ENCODE peak calls at places on chromosomes 4 and X, in eight cellular contexts. J is stimulated activated CD8-positive, alpha-beta memory T cell treated with anti-CD3 and anti-CD28 coated beads, Interleukin-15, amount 100 ng/mL, for 1 hour; V is stimulated activated CD4-positive, alpha-beta T cell treated with anti-CD3 and anti-CD28 coated beads, Interleukin-1b, Interleukin-23, amount 100 ng/mL, for 4 hours; F is pancreas; X is HFF-Myc; M is dermis microvascular lymphatic vessel endothelial cell; T is Caki2; I is mesothelial cell of epicardium. W is an unnamed sample.
A peak's percentile ranks its signal among the peaks of the same experiment; 100 is the strongest.

GRCh38 chrX:103101280-103102042 is 8.5 kb upstream of the NXF3 start:
- DNase-seq in V (no peak), M (no peak), J (no peak), I (no peak), T (no peak), F (peak; percentile 25), X (no peak), W (peak; percentile 16)

GRCh38 chr4:27973056-27973455 is 1112.4 kb downstream of the STIM2 start:
- DNase-seq in V (no peak), M (no peak), I (no peak), J (no peak), X (no peak), T (no peak), F (no peak), W (no peak)

GRCh38 chr4:145878501-145879435 is 59.9 kb downstream of the ZNF827 start:
- DNase-seq in V (no peak), M (peak; percentile 50), F (no peak), J (no peak), I (no peak), T (peak; percentile 64), X (no peak), W (no peak)

GRCh38 chr4:109754093-109754857 is 24.4 kb upstream of the PLA2G12A start:
- DNase-seq in M (no peak), I (no peak), V (no peak), X (no peak), J (no peak), F (no peak), T (no peak), W (no peak)

GRCh38 chr4:135371137-135371536 is 1169.5 kb upstream of the PABPC4L start:
- DNase-seq in F (no peak), X (no peak), T (no peak), I (no peak), J (no peak), V (no peak), M (no peak), W (no peak)

GRCh38 chr4:111268769-111269414 is 646.0 kb upstream of the PITX2 start:
- DNase-seq in M (no peak), X (no peak), J (no peak), I (no peak), V (no peak), T (no peak), F (no peak), W (no peak)

GRCh38 chr4:141133146-141134006 is at the start of gene RNF150:
- DNase-seq in T (peak; percentile 83), M (peak; percentile 78), I (peak; percentile 80), V (peak; percentile 26), X (peak; percentile 90), F (peak; percentile 54), J (no peak), W (peak; percentile 80)

GRCh38 chr4:11597506-11597905 is 168.8 kb upstream of the HS3ST1 start:
- DNase-seq in F (no peak), V (no peak), J (no peak), I (no peak), T (no peak), X (no peak), M (no peak), W (no peak)

GRCh38 chr4:147749811-147750321 is 18.0 kb downstream of the ARHGAP10 start:
- DNase-seq in T (peak; percentile 76), X (no peak), J (no peak), M (no peak), I (no peak), V (no peak), F (no peak), W (no peak)

GRCh38 chrX:39822133-39822748 is 275.5 kb downstream of the BCOR start:
- DNase-seq in M (no peak), T (no peak), X (no peak), F (no peak), I (no peak), J (no peak), V (no peak), W (no peak)